ENCODE peak calls at places on chromosomes 13 and 19, in nine cellular contexts. One of them, this sample, is unnamed.
A peak's percentile ranks its signal among the peaks of the same experiment; 100 is the strongest.

GRCh38 chr13:76937416-76937815 is 10.9 kb upstream of the ACOD1 start:
- DNase-seq in head of caudate nucleus: no peak
- DNase-seq in endodermal cell: no peak
- DNase-seq in midbrain: no peak
- DNase-seq in ecto neural progenitor cell: no peak
- DNase-seq in mucosa of gallbladder: no peak
- DNase-seq in stimulated activated CD8-positive, alpha-beta memory T cell treated with anti-CD3 and anti-CD28 coated beads, Interleukin-15, amount 100 ng/mL, for 24 hours: no peak
- DNase-seq in HuH-7: no peak
- DNase-seq in non-pigmented ciliary epithelial cell: peak; percentile 92
- DNase-seq in this sample: peak; percentile 2

GRCh38 chr13:23547000-23547590 is 23.1 kb upstream of the TNFRSF19 start:
- DNase-seq in mucosa of gallbladder: no peak
- DNase-seq in head of caudate nucleus: no peak
- DNase-seq in ecto neural progenitor cell: peak; percentile 62
- DNase-seq in endodermal cell: peak; percentile 72
- DNase-seq in midbrain: no peak
- DNase-seq in HuH-7: no peak
- DNase-seq in non-pigmented ciliary epithelial cell: no peak
- DNase-seq in stimulated activated CD8-positive, alpha-beta memory T cell treated with anti-CD3 and anti-CD28 coated beads, Interleukin-15, amount 100 ng/mL, for 24 hours: no peak
- DNase-seq in this sample: no peak

GRCh38 chr19:4338441-4339350 is at the start of gene STAP2:
- DNase-seq in head of caudate nucleus: no peak
- DNase-seq in ecto neural progenitor cell: no peak
- DNase-seq in mucosa of gallbladder: peak; percentile 58
- DNase-seq in endodermal cell: peak; percentile 80
- DNase-seq in non-pigmented ciliary epithelial cell: no peak
- DNase-seq in midbrain: no peak
- DNase-seq in HuH-7: no peak
- DNase-seq in stimulated activated CD8-positive, alpha-beta memory T cell treated with anti-CD3 and anti-CD28 coated beads, Interleukin-15, amount 100 ng/mL, for 24 hours: no peak
- DNase-seq in this sample: peak; percentile 78

GRCh38 chr19:46492841-46493235 is 2.8 kb downstream of the PNMA8B start:
- DNase-seq in endodermal cell: peak; percentile 72
- DNase-seq in head of caudate nucleus: no peak
- DNase-seq in mucosa of gallbladder: no peak
- DNase-seq in ecto neural progenitor cell: no peak
- DNase-seq in HuH-7: no peak
- DNase-seq in non-pigmented ciliary epithelial cell: no peak
- DNase-seq in midbrain: no peak
- DNase-seq in stimulated activated CD8-positive, alpha-beta memory T cell treated with anti-CD3 and anti-CD28 coated beads, Interleukin-15, amount 100 ng/mL, for 24 hours: no peak
- DNase-seq in this sample: no peak

GRCh38 chr13:63625869-63626268 is 2210.2 kb upstream of the PCDH20 start:
- DNase-seq in stimulated activated CD8-positive, alpha-beta memory T cell treated with anti-CD3 and anti-CD28 coated beads, Interleukin-15, amount 100 ng/mL, for 24 hours: no peak
- DNase-seq in non-pigmented ciliary epithelial cell: no peak
- DNase-seq in mucosa of gallbladder: no peak
- DNase-seq in ecto neural progenitor cell: no peak
- DNase-seq in endodermal cell: no peak
- DNase-seq in head of caudate nucleus: no peak
- DNase-seq in midbrain: no peak
- DNase-seq in HuH-7: no peak
- DNase-seq in this sample: no peak

GRCh38 chr19:41437944-41438574 is 1.7 kb downstream of the DMAC2 start:
- DNase-seq in endodermal cell: peak; percentile 38
- DNase-seq in mucosa of gallbladder: no peak
- DNase-seq in midbrain: no peak
- DNase-seq in ecto neural progenitor cell: no peak
- DNase-seq in HuH-7: peak; percentile 0
- DNase-seq in head of caudate nucleus: no peak
- DNase-seq in non-pigmented ciliary epithelial cell: no peak
- DNase-seq in stimulated activated CD8-positive, alpha-beta memory T cell treated with anti-CD3 and anti-CD28 coated beads, Interleukin-15, amount 100 ng/mL, for 24 hours: no peak
- DNase-seq in this sample: no peak

GRCh38 chr19:49403404-49404187 is 15.5 kb downstream of the KASH5 start:
- DNase-seq in stimulated activated CD8-positive, alpha-beta memory T cell treated with anti-CD3 and anti-CD28 coated beads, Interleukin-15, amount 100 ng/mL, for 24 hours: no peak
- DNase-seq in HuH-7: no peak
- DNase-seq in non-pigmented ciliary epithelial cell: no peak
- DNase-seq in head of caudate nucleus: no peak
- DNase-seq in ecto neural progenitor cell: peak; percentile 64
- DNase-seq in endodermal cell: peak; percentile 94
- DNase-seq in midbrain: no peak
- DNase-seq in mucosa of gallbladder: no peak
- DNase-seq in this sample: no peak

GRCh38 chr19:658916-659839 is 3.8 kb downstream of the RNF126 start:
- DNase-seq in mucosa of gallbladder: no peak
- DNase-seq in endodermal cell: no peak
- DNase-seq in ecto neural progenitor cell: no peak
- DNase-seq in midbrain: no peak
- DNase-seq in stimulated activated CD8-positive, alpha-beta memory T cell treated with anti-CD3 and anti-CD28 coated beads, Interleukin-15, amount 100 ng/mL, for 24 hours: no peak
- DNase-seq in HuH-7: no peak
- DNase-seq in head of caudate nucleus: no peak
- DNase-seq in non-pigmented ciliary epithelial cell: no peak
- DNase-seq in this sample: no peak

GRCh38 chr13:100954430-100955361 is 280.1 kb upstream of the TMTC4 start:
- DNase-seq in endodermal cell: no peak
- DNase-seq in HuH-7: no peak
- DNase-seq in mucosa of gallbladder: no peak
- DNase-seq in ecto neural progenitor cell: no peak
- DNase-seq in midbrain: no peak
- DNase-seq in head of caudate nucleus: no peak
- DNase-seq in stimulated activated CD8-positive, alpha-beta memory T cell treated with anti-CD3 and anti-CD28 coated beads, Interleukin-15, amount 100 ng/mL, for 24 hours: no peak
- DNase-seq in non-pigmented ciliary epithelial cell: no peak
- DNase-seq in this sample: no peak

GRCh38 chr13:31951215-31951678 is 80.3 kb upstream of the FRY start:
- DNase-seq in mucosa of gallbladder: peak; percentile 67
- DNase-seq in stimulated activated CD8-positive, alpha-beta memory T cell treated with anti-CD3 and anti-CD28 coated beads, Interleukin-15, amount 100 ng/mL, for 24 hours: no peak
- DNase-seq in HuH-7: no peak
- DNase-seq in ecto neural progenitor cell: no peak
- DNase-seq in head of caudate nucleus: no peak
- DNase-seq in non-pigmented ciliary epithelial cell: no peak
- DNase-seq in midbrain: no peak
- DNase-seq in endodermal cell: no peak
- DNase-seq in this sample: peak; percentile 35

GRCh38 chr19:31838163-31838798 is 489.0 kb upstream of the TSHZ3 start:
- DNase-seq in HuH-7: no peak
- DNase-seq in head of caudate nucleus: no peak
- DNase-seq in stimulated activated CD8-positive, alpha-beta memory T cell treated with anti-CD3 and anti-CD28 coated beads, Interleukin-15, amount 100 ng/mL, for 24 hours: no peak
- DNase-seq in ecto neural progenitor cell: peak; percentile 50
- DNase-seq in endodermal cell: no peak
- DNase-seq in non-pigmented ciliary epithelial cell: no peak
- DNase-seq in mucosa of gallbladder: no peak
- DNase-seq in midbrain: peak; percentile 11
- DNase-seq in this sample: no peak

GRCh38 chr19:57058871-57059270 is 60.9 kb upstream of the USP29 start:
- DNase-seq in midbrain: no peak
- DNase-seq in non-pigmented ciliary epithelial cell: no peak
- DNase-seq in endodermal cell: no peak
- DNase-seq in ecto neural progenitor cell: no peak
- DNase-seq in stimulated activated CD8-positive, alpha-beta memory T cell treated with anti-CD3 and anti-CD28 coated beads, Interleukin-15, amount 100 ng/mL, for 24 hours: no peak
- DNase-seq in mucosa of gallbladder: no peak
- DNase-seq in head of caudate nucleus: no peak
- DNase-seq in HuH-7: no peak
- DNase-seq in this sample: no peak

GRCh38 chr19:10259162-10259905 is 7.3 kb downstream of the MRPL4 start:
- DNase-seq in HuH-7: peak; percentile 78
- DNase-seq in mucosa of gallbladder: peak; percentile 84
- DNase-seq in stimulated activated CD8-positive, alpha-beta memory T cell treated with anti-CD3 and anti-CD28 coated beads, Interleukin-15, amount 100 ng/mL, for 24 hours: peak; percentile 58
- DNase-seq in midbrain: peak; percentile 45
- DNase-seq in ecto neural progenitor cell: peak; percentile 88
- DNase-seq in endodermal cell: peak; percentile 98
- DNase-seq in head of caudate nucleus: peak; percentile 81
- DNase-seq in non-pigmented ciliary epithelial cell: peak; percentile 55
- DNase-seq in this sample: peak; percentile 87

GRCh38 chr19:3608750-3609322 is 2.2 kb upstream of the TBXA2R start:
- DNase-seq in midbrain: no peak
- DNase-seq in stimulated activated CD8-positive, alpha-beta memory T cell treated with anti-CD3 and anti-CD28 coated beads, Interleukin-15, amount 100 ng/mL, for 24 hours: no peak
- DNase-seq in head of caudate nucleus: no peak
- DNase-seq in non-pigmented ciliary epithelial cell: no peak
- DNase-seq in endodermal cell: no peak
- DNase-seq in ecto neural progenitor cell: no peak
- DNase-seq in mucosa of gallbladder: no peak
- DNase-seq in HuH-7: no peak
- DNase-seq in this sample: no peak

GRCh38 chr19:52086481-52086880 is 9.1 kb downstream of the ZNF841 start:
- DNase-seq in HuH-7: no peak
- DNase-seq in ecto neural progenitor cell: no peak
- DNase-seq in endodermal cell: no peak
- DNase-seq in non-pigmented ciliary epithelial cell: peak; percentile 22
- DNase-seq in mucosa of gallbladder: no peak
- DNase-seq in head of caudate nucleus: no peak
- DNase-seq in midbrain: no peak
- DNase-seq in stimulated activated CD8-positive, alpha-beta memory T cell treated with anti-CD3 and anti-CD28 coated beads, Interleukin-15, amount 100 ng/mL, for 24 hours: no peak
- DNase-seq in this sample: no peak

GRCh38 chr13:101309014-101309619 is 107.2 kb downstream of the NALCN start:
- DNase-seq in endodermal cell: no peak
- DNase-seq in HuH-7: no peak
- DNase-seq in midbrain: no peak
- DNase-seq in non-pigmented ciliary epithelial cell: peak; percentile 80
- DNase-seq in mucosa of gallbladder: no peak
- DNase-seq in ecto neural progenitor cell: no peak
- DNase-seq in stimulated activated CD8-positive, alpha-beta memory T cell treated with anti-CD3 and anti-CD28 coated beads, Interleukin-15, amount 100 ng/mL, for 24 hours: no peak
- DNase-seq in head of caudate nucleus: no peak
- DNase-seq in this sample: no peak

GRCh38 chr19:4052993-4053422 is 13.7 kb downstream of the ZBTB7A start:
- DNase-seq in endodermal cell: no peak
- DNase-seq in ecto neural progenitor cell: no peak
- DNase-seq in midbrain: no peak
- DNase-seq in stimulated activated CD8-positive, alpha-beta memory T cell treated with anti-CD3 and anti-CD28 coated beads, Interleukin-15, amount 100 ng/mL, for 24 hours: no peak
- DNase-seq in head of caudate nucleus: no peak
- DNase-seq in HuH-7: no peak
- DNase-seq in mucosa of gallbladder: no peak
- DNase-seq in non-pigmented ciliary epithelial cell: no peak
- DNase-seq in this sample: peak; percentile 60

GRCh38 chr13:91361755-91362271 is 14.3 kb downstream of the MIR17HG start:
- DNase-seq in head of caudate nucleus: no peak
- DNase-seq in HuH-7: no peak
- DNase-seq in ecto neural progenitor cell: no peak
- DNase-seq in midbrain: no peak
- DNase-seq in stimulated activated CD8-positive, alpha-beta memory T cell treated with anti-CD3 and anti-CD28 coated beads, Interleukin-15, amount 100 ng/mL, for 24 hours: no peak
- DNase-seq in mucosa of gallbladder: no peak
- DNase-seq in endodermal cell: no peak
- DNase-seq in non-pigmented ciliary epithelial cell: no peak
- DNase-seq in this sample: no peak

GRCh38 chr19:18772620-18773587 is 18.2 kb downstream of the COMP start:
- DNase-seq in non-pigmented ciliary epithelial cell: no peak
- DNase-seq in ecto neural progenitor cell: no peak
- DNase-seq in mucosa of gallbladder: no peak
- DNase-seq in endodermal cell: no peak
- DNase-seq in HuH-7: no peak
- DNase-seq in stimulated activated CD8-positive, alpha-beta memory T cell treated with anti-CD3 and anti-CD28 coated beads, Interleukin-15, amount 100 ng/mL, for 24 hours: no peak
- DNase-seq in midbrain: no peak
- DNase-seq in head of caudate nucleus: no peak
- DNase-seq in this sample: no peak

GRCh38 chr19:39093761-39094160 is 9.6 kb downstream of the ACP7 start:
- DNase-seq in mucosa of gallbladder: no peak
- DNase-seq in HuH-7: no peak
- DNase-seq in midbrain: no peak
- DNase-seq in head of caudate nucleus: no peak
- DNase-seq in ecto neural progenitor cell: no peak
- DNase-seq in endodermal cell: no peak
- DNase-seq in non-pigmented ciliary epithelial cell: peak; percentile 17
- DNase-seq in stimulated activated CD8-positive, alpha-beta memory T cell treated with anti-CD3 and anti-CD28 coated beads, Interleukin-15, amount 100 ng/mL, for 24 hours: no peak
- DNase-seq in this sample: no peak

GRCh38 chr19:18150776-18151624 is 2.0 kb upstream of the PIK3R2 start:
- DNase-seq in endodermal cell: no peak
- DNase-seq in midbrain: no peak
- DNase-seq in HuH-7: no peak
- DNase-seq in stimulated activated CD8-positive, alpha-beta memory T cell treated with anti-CD3 and anti-CD28 coated beads, Interleukin-15, amount 100 ng/mL, for 24 hours: no peak
- DNase-seq in ecto neural progenitor cell: no peak
- DNase-seq in non-pigmented ciliary epithelial cell: no peak
- DNase-seq in head of caudate nucleus: no peak
- DNase-seq in mucosa of gallbladder: no peak
- DNase-seq in this sample: no peak

GRCh38 chr19:45503909-45504308 is 3.4 kb upstream of the VASP start:
- DNase-seq in head of caudate nucleus: no peak
- DNase-seq in HuH-7: no peak
- DNase-seq in endodermal cell: no peak
- DNase-seq in mucosa of gallbladder: no peak
- DNase-seq in ecto neural progenitor cell: no peak
- DNase-seq in stimulated activated CD8-positive, alpha-beta memory T cell treated with anti-CD3 and anti-CD28 coated beads, Interleukin-15, amount 100 ng/mL, for 24 hours: no peak
- DNase-seq in midbrain: no peak
- DNase-seq in non-pigmented ciliary epithelial cell: no peak
- DNase-seq in this sample: no peak

GRCh38 chr19:47506459-47506858 is 8.4 kb downstream of the NAPA start:
- DNase-seq in HuH-7: no peak
- DNase-seq in non-pigmented ciliary epithelial cell: no peak
- DNase-seq in stimulated activated CD8-positive, alpha-beta memory T cell treated with anti-CD3 and anti-CD28 coated beads, Interleukin-15, amount 100 ng/mL, for 24 hours: no peak
- DNase-seq in mucosa of gallbladder: no peak
- DNase-seq in ecto neural progenitor cell: no peak
- DNase-seq in endodermal cell: no peak
- DNase-seq in head of caudate nucleus: no peak
- DNase-seq in midbrain: no peak
- DNase-seq in this sample: no peak

GRCh38 chr19:56441206-56441792 is 35.8 kb downstream of the ZNF667 start:
- DNase-seq in ecto neural progenitor cell: no peak
- DNase-seq in head of caudate nucleus: no peak
- DNase-seq in mucosa of gallbladder: no peak
- DNase-seq in stimulated activated CD8-positive, alpha-beta memory T cell treated with anti-CD3 and anti-CD28 coated beads, Interleukin-15, amount 100 ng/mL, for 24 hours: no peak
- DNase-seq in midbrain: no peak
- DNase-seq in endodermal cell: no peak
- DNase-seq in HuH-7: no peak
- DNase-seq in non-pigmented ciliary epithelial cell: no peak
- DNase-seq in this sample: no peak